ENCODE peak calls at places on chromosomes 5 and 9, in eight cellular contexts. Q, F, Z, A, M, K, V and C are unnamed samples.

GRCh38 chr9:124854161-124854560 is 901 bp downstream of the WDR38 start:
- DNase-seq in Q (no peak), F (no peak), Z (no peak), A (no peak), M (no peak), K (no peak), V (peak), C (no peak)

GRCh38 chr5:83509535-83509934 is 38.0 kb downstream of the VCAN start:
- DNase-seq in Q (no peak), F (no peak), Z (no peak), A (peak), M (peak), K (no peak), V (peak), C (peak)

GRCh38 chr9:117214416-117214815 is 200.4 kb downstream of the ASTN2 start:
- DNase-seq in Q (no peak), F (no peak), Z (no peak), A (no peak), M (no peak), K (no peak), V (no peak), C (no peak)

GRCh38 chr9:127763918-127764384 is 14.5 kb downstream of the SH2D3C start:
- DNase-seq in Q (peak), F (peak), Z (peak), A (no peak), M (peak), K (peak), V (peak), C (no peak)

GRCh38 chr9:121359358-121360294 is 10.4 kb downstream of the STOM start:
- DNase-seq in Q (no peak), F (no peak), Z (no peak), A (no peak), M (no peak), K (no peak), V (no peak), C (no peak)

GRCh38 chr5:44943637-44944036 is 134.9 kb downstream of the MRPS30 start:
- DNase-seq in Q (no peak), F (no peak), Z (no peak), A (no peak), M (no peak), K (no peak), V (no peak), C (no peak)

GRCh38 chr9:73011346-73011745 is 58.5 kb upstream of the ALDH1A1 start:
- DNase-seq in Q (no peak), F (no peak), Z (no peak), A (peak), M (no peak), K (no peak), V (no peak), C (no peak)

GRCh38 chr5:58071566-58071965 is 388.3 kb downstream of the PLK2 start:
- DNase-seq in Q (no peak), F (peak), Z (peak), A (no peak), M (no peak), K (no peak), V (peak), C (no peak)

GRCh38 chr5:58825899-58826298 is 243.0 kb downstream of the RAB3C start:
- DNase-seq in Q (no peak), F (no peak), Z (no peak), A (no peak), M (no peak), K (no peak), V (no peak), C (no peak)

GRCh38 chr9:93808115-93809029 is 146.8 kb downstream of the BARX1 start:
- DNase-seq in Q (no peak), F (no peak), Z (no peak), A (no peak), M (no peak), K (peak), V (no peak), C (no peak)

GRCh38 chr9:71642043-71642442 is 126.3 kb downstream of the CEMIP2 start:
- DNase-seq in Q (no peak), F (no peak), Z (no peak), A (no peak), M (no peak), K (no peak), V (no peak), C (no peak)

GRCh38 chr5:173310861-173311515 is 17.2 kb downstream of the STC2 start:
- DNase-seq in Q (no peak), F (no peak), Z (no peak), A (peak), M (no peak), K (no peak), V (peak), C (no peak)

GRCh38 chr9:106956971-106957370 is 94.0 kb downstream of the ZNF462 start:
- DNase-seq in Q (no peak), F (no peak), Z (no peak), A (peak), M (no peak), K (no peak), V (no peak), C (no peak)

GRCh38 chr5:149666212-149666852 is 63.8 kb upstream of the PPARGC1B start:
- DNase-seq in Q (no peak), F (no peak), Z (no peak), A (peak), M (peak), K (peak), V (no peak), C (no peak)